ENCODE peak calls at places on chromosomes 12 and 14, in four cellular contexts. O is psoas muscle, D is lower lobe of right lung, A is WERI-Rb-1. K is an unnamed sample.
A peak's percentile ranks its signal among the peaks of the same experiment; 100 is the strongest.

GRCh38 chr14:50109342-50109741 is 7.0 kb downstream of the VCPKMT start:
- DNase-seq in O (no peak), D (no peak), A (no peak), K (peak; percentile 22)

GRCh38 chr12:9041321-9041720 is 52.0 kb downstream of the KLRG1 start:
- DNase-seq in A (no peak), D (no peak), O (no peak), K (peak; percentile 2)

GRCh38 chr12:65926119-65927004 is 102.1 kb downstream of the HMGA2 start:
- DNase-seq in O (no peak), D (no peak), A (no peak), K (no peak)

GRCh38 chr12:66399626-66399931 is 97.3 kb downstream of the HELB start:
- DNase-seq in D (no peak), A (no peak), O (no peak), K (no peak)

GRCh38 chr14:74478996-74479635 is 14.0 kb downstream of the NPC2 start:
- DNase-seq in D (no peak), O (no peak), A (peak; percentile 49), K (peak; percentile 21)

GRCh38 chr12:37548266-37548805 is 768.2 kb upstream of the ALG10B start:
- DNase-seq in A (no peak), D (no peak), O (no peak), K (no peak)

GRCh38 chr14:20468773-20469241 is 399 bp upstream of the PNP start:
- DNase-seq in O (peak; percentile 25), A (no peak), D (peak; percentile 58), K (no peak)

GRCh38 chr14:104353221-104353920 is 215.0 kb downstream of the KIF26A start:
- DNase-seq in O (no peak), D (peak; percentile 37), A (no peak), K (no peak)

GRCh38 chr14:102486513-102487203 is 22.9 kb downstream of the ANKRD9 start:
- DNase-seq in A (no peak), D (no peak), O (no peak), K (no peak)

GRCh38 chr14:68088463-68088862 is 268.9 kb downstream of the RAD51B start:
- DNase-seq in D (no peak), O (no peak), A (no peak), K (no peak)

GRCh38 chr12:132560831-132561783 is 49.3 kb downstream of the LRCOL1 start:
- DNase-seq in D (peak; percentile 68), O (no peak), A (peak; percentile 93), K (peak; percentile 52)

GRCh38 chr14:88198441-88198840 is 124.6 kb downstream of the KCNK10 start:
- DNase-seq in A (peak; percentile 16), O (no peak), D (no peak), K (no peak)

GRCh38 chr12:86137936-86138335 is 118.3 kb downstream of the MGAT4C start:
- DNase-seq in A (no peak), O (no peak), D (no peak), K (peak; percentile 6)

GRCh38 chr12:48681416-48681737 is 661 bp downstream of the KANSL2 start:
- DNase-seq in A (no peak), D (no peak), O (no peak), K (no peak)

GRCh38 chr14:59450716-59451115 is 14.5 kb downstream of the GPR135 start:
- DNase-seq in A (no peak), O (no peak), D (no peak), K (no peak)

GRCh38 chr14:68018598-68018997 is 199.0 kb downstream of the RAD51B start:
- DNase-seq in A (no peak), O (no peak), D (no peak), K (peak; percentile 45)

GRCh38 chr12:8681129-8681902 is 16.5 kb upstream of the RIMKLB start:
- DNase-seq in O (no peak), A (no peak), D (no peak), K (peak; percentile 43)

GRCh38 chr12:99137124-99137845 is 492.2 kb downstream of the APAF1 start:
- DNase-seq in D (no peak), A (no peak), O (no peak), K (no peak)

GRCh38 chr14:26863736-26864135 is 265.9 kb upstream of the NOVA1 start:
- DNase-seq in O (no peak), D (no peak), A (no peak), K (peak; percentile 28)

GRCh38 chr12:42166501-42166900 is 21.8 kb upstream of the GXYLT1 start:
- DNase-seq in O (no peak), A (no peak), D (no peak), K (no peak)

GRCh38 chr14:90741682-90741946 is 74.6 kb downstream of the TTC7B start:
- DNase-seq in D (no peak), A (no peak), O (no peak), K (no peak)

GRCh38 chr14:104690266-104690711 is 871 bp downstream of the INF2 start:
- DNase-seq in O (no peak), D (no peak), A (no peak), K (no peak)

GRCh38 chr14:80266930-80267329 is 55.6 kb upstream of the DIO2 start:
- DNase-seq in A (no peak), D (no peak), O (no peak), K (no peak)

GRCh38 chr14:61516957-61517356 is 178.4 kb upstream of the HIF1A start:
- DNase-seq in D (no peak), A (no peak), O (no peak), K (no peak)

GRCh38 chr12:65156366-65156831 is 13.0 kb upstream of the LEMD3 start:
- DNase-seq in O (no peak), D (no peak), A (no peak), K (no peak)

GRCh38 chr12:42469355-42470006 is 120.1 kb downstream of the PRICKLE1 start:
- DNase-seq in D (no peak), O (no peak), A (no peak), K (no peak)

GRCh38 chr12:78210894-78211302 is 380.2 kb downstream of the NAV3 start:
- DNase-seq in D (no peak), O (no peak), A (no peak), K (peak; percentile 97)

GRCh38 chr12:121314441-121314840 is 17.9 kb upstream of the CAMKK2 start:
- DNase-seq in A (no peak), O (no peak), D (no peak), K (no peak)
- H3K4me3 ChIP-seq in A (no peak overlapping the region), O (no peak overlapping the region), D (no peak overlapping the region), K (no peak overlapping the region)

GRCh38 chr14:100586153-100586519 is 1.1 kb downstream of the BEGAIN start:
- DNase-seq in D (peak; percentile 43), O (no peak), A (no peak), K (no peak)
- H3K4me3 ChIP-seq in D (peak overlapping the region; percentile 64), O (peak overlapping the region; percentile 60), A (peak overlapping the region; percentile 65), K (peak overlapping the region; percentile 41)

GRCh38 chr14:105943973-105944602 is 417.7 kb downstream of the TMEM121 start:
- DNase-seq in O (no peak), D (no peak), A (no peak), K (no peak)
- H3K4me3 ChIP-seq in O (no peak overlapping the region), D (no peak overlapping the region), A (no peak overlapping the region), K (no peak overlapping the region)

GRCh38 chr12:45575417-45575816 is 154.1 kb upstream of the ARID2 start:
- DNase-seq in A (no peak), D (no peak), O (no peak), K (no peak)
- H3K4me3 ChIP-seq in A (no peak overlapping the region), D (no peak overlapping the region), O (no peak overlapping the region), K (no peak overlapping the region)

GRCh38 chr12:117970334-117970733 is 1.5 kb upstream of the KSR2 start:
- DNase-seq in D (no peak), O (no peak), A (no peak), K (no peak)

GRCh38 chr12:117967043-117967442 is 1.7 kb downstream of the KSR2 start:
- DNase-seq in A (no peak), O (no peak), D (no peak), K (no peak)

GRCh38 chr12:117967512-117967911 is 1.3 kb downstream of the KSR2 start:
- DNase-seq in A (no peak), D (no peak), O (no peak), K (no peak)

GRCh38 chr12:117968084-117968789 is 553 bp downstream of the KSR2 start:
- DNase-seq in A (no peak), D (no peak), O (no peak), K (no peak)

DNA sequence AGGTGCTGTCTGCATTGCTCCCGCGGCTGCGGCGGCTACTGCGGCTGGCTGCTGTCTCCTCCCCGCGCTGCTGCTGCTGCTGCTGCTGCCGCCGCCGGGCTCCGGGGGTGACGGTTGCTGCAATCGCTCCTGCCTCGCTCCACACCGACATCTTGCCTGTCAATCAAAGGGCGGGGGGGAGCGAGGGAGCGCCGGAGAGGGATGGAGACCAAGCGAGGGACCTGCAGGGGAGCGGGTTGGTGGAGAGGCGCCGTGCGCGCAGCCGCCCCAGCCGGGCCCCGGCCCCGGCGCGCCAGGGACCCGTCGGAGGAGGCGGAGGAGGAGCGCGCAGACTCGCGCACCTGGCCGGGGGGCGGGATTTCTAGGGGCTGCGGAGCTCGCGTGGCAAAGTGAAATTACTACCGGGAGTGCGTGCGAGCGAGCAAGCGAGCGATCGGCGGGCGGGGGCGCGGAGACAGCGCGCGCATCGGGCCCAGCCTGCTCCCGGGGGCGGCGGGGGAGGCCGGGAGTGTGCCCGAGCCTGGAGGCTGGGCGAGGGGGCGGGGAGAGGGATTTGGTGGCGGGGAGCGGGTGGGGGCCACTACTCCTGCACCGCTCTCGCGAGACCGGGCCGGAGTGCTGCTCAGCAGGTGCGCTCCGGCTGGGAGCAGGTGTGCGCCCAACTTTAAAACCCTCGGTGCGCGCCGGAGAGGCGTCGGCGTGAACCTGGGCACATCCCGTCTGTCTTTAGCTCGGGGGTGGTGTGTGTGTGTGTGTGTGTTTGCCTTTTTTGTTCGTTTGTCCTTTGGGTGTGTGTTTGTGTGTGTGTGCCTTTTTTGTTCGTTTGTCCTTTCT is at the start of gene KSR2:
- DNase-seq in D (peak; percentile 92), A (peak; percentile 90), O (peak; percentile 12), K (no peak)
- H3K4me3 ChIP-seq in D (peak within 1 kb of the TSS; percentile 54), A (peak within 1 kb of the TSS; percentile 54), O (peak within 1 kb of the TSS; percentile 31), K (no peak within 1 kb of the TSS)

GRCh38 chr12:57887631-57888406 is 41.3 kb upstream of the CTDSP2 start:
- DNase-seq in O (no peak), A (peak; percentile 31), D (no peak), K (peak; percentile 58)
- H3K4me3 ChIP-seq in O (peak overlapping the region; percentile 19), A (no peak overlapping the region), D (peak overlapping the region; percentile 14), K (no peak overlapping the region)

DNA sequence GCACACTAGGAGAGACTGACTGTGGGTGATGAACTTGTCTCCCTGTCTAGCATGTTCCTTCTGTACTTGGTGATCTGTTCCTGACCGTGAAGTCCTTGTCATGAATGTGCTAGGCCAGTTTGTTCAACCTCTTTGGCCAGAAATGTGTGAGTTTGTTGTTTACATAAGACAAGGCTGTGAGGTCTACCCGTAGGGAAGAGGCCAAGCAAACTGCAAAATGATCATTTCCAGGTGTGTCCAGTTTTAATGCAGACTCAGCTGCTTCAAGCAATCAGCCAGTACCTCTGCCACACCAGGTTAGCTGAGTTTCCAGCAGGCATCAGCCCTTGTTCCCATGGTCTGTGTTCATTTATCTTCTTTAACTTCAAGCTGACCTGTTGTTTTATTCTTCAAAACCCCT is 440.2 kb downstream of the FUT8 start:
- DNase-seq in O (no peak), A (no peak), D (no peak), K (no peak)
- H3K4me3 ChIP-seq in O (no peak overlapping the region), A (no peak overlapping the region), D (no peak overlapping the region), K (no peak overlapping the region)

GRCh38 chr12:54160807-54161480 is 27.8 kb downstream of the SMUG1 start:
- DNase-seq in O (no peak), A (no peak), D (no peak), K (no peak)

GRCh38 chr12:54161481-54162437 is 27.0 kb downstream of the SMUG1 start:
- DNase-seq in A (peak; percentile 85), O (no peak), D (no peak), K (no peak)

GRCh38 chr12:54164402-54165145 is 24.2 kb downstream of the SMUG1 start:
- DNase-seq in A (no peak), O (no peak), D (no peak), K (no peak)

GRCh38 chr12:54162741-54163140 is 26.0 kb downstream of the SMUG1 start:
- DNase-seq in O (no peak), D (no peak), A (peak; percentile 91), K (no peak)

GRCh38 chr12:54163147-54163546 is 25.6 kb downstream of the SMUG1 start:
- DNase-seq in A (no peak), O (no peak), D (no peak), K (no peak)
- H3K4me3 ChIP-seq in A (no peak overlapping the region), O (no peak overlapping the region), D (no peak overlapping the region), K (no peak overlapping the region)

K was measured in fibroblast of villous mesenchyme.